ENCODE peak calls at places on chromosomes 5 and 9, in eight cellular contexts. One of them, this sample, is unnamed.

GRCh38 chr5:84825616-84826015 is 440.9 kb upstream of the EDIL3 start:
- DNase-seq in mesenchymal stem cell: peak
- DNase-seq in astrocyte: peak
- DNase-seq in osteoblast: no peak
- DNase-seq in IMR-90: peak
- DNase-seq in hepatocyte: no peak
- DNase-seq in PC-3: peak
- DNase-seq in neural progenitor cell: no peak
- DNase-seq in this sample: no peak

GRCh38 chr5:36177715-36178556 is 26.0 kb downstream of the SKP2 start:
- DNase-seq in mesenchymal stem cell: peak
- DNase-seq in astrocyte: peak
- DNase-seq in osteoblast: peak
- DNase-seq in IMR-90: peak
- DNase-seq in hepatocyte: peak
- DNase-seq in PC-3: peak
- DNase-seq in neural progenitor cell: peak
- DNase-seq in this sample: peak

GRCh38 chr5:133059621-133060020 is 7.8 kb downstream of the HSPA4 start:
- DNase-seq in mesenchymal stem cell: no peak
- DNase-seq in astrocyte: no peak
- DNase-seq in osteoblast: no peak
- DNase-seq in IMR-90: no peak
- DNase-seq in hepatocyte: no peak
- DNase-seq in PC-3: no peak
- DNase-seq in neural progenitor cell: no peak
- DNase-seq in this sample: no peak

GRCh38 chr9:69606089-69606488 is 66.1 kb downstream of the APBA1 start:
- DNase-seq in mesenchymal stem cell: no peak
- DNase-seq in astrocyte: no peak
- DNase-seq in osteoblast: no peak
- DNase-seq in IMR-90: no peak
- DNase-seq in hepatocyte: no peak
- DNase-seq in PC-3: no peak
- DNase-seq in neural progenitor cell: no peak
- DNase-seq in this sample: no peak

GRCh38 chr5:134526483-134527155 is 1.1 kb downstream of the JADE2 start:
- DNase-seq in mesenchymal stem cell: peak
- DNase-seq in astrocyte: peak
- DNase-seq in osteoblast: peak
- DNase-seq in IMR-90: no peak
- DNase-seq in hepatocyte: peak
- DNase-seq in PC-3: peak
- DNase-seq in neural progenitor cell: peak
- DNase-seq in this sample: peak

GRCh38 chr5:147410496-147411395 is 99.1 kb downstream of the DPYSL3 start:
- DNase-seq in mesenchymal stem cell: no peak
- DNase-seq in astrocyte: peak
- DNase-seq in osteoblast: no peak
- DNase-seq in IMR-90: no peak
- DNase-seq in hepatocyte: no peak
- DNase-seq in PC-3: no peak
- DNase-seq in neural progenitor cell: no peak
- DNase-seq in this sample: peak

GRCh38 chr9:81190659-81191058 is 498.7 kb downstream of the TLE1 start:
- DNase-seq in mesenchymal stem cell: peak
- DNase-seq in astrocyte: peak
- DNase-seq in osteoblast: no peak
- DNase-seq in IMR-90: no peak
- DNase-seq in hepatocyte: no peak
- DNase-seq in PC-3: no peak
- DNase-seq in neural progenitor cell: no peak
- DNase-seq in this sample: no peak

GRCh38 chr5:130168211-130168610 is 263.9 kb downstream of the CHSY3 start:
- DNase-seq in mesenchymal stem cell: no peak
- DNase-seq in astrocyte: peak
- DNase-seq in osteoblast: no peak
- DNase-seq in IMR-90: no peak
- DNase-seq in hepatocyte: no peak
- DNase-seq in PC-3: peak
- DNase-seq in neural progenitor cell: no peak
- DNase-seq in this sample: peak

GRCh38 chr9:33273972-33274328 is 9.1 kb downstream of the CHMP5 start:
- DNase-seq in mesenchymal stem cell: no peak
- DNase-seq in astrocyte: peak
- DNase-seq in osteoblast: no peak
- DNase-seq in IMR-90: peak
- DNase-seq in hepatocyte: no peak
- DNase-seq in PC-3: peak
- DNase-seq in neural progenitor cell: no peak
- DNase-seq in this sample: peak

GRCh38 chr5:141636106-141636412 is 590 bp downstream of the HDAC3 start:
- DNase-seq in mesenchymal stem cell: no peak
- DNase-seq in astrocyte: no peak
- DNase-seq in osteoblast: no peak
- DNase-seq in IMR-90: no peak
- DNase-seq in hepatocyte: no peak
- DNase-seq in PC-3: no peak
- DNase-seq in neural progenitor cell: no peak
- DNase-seq in this sample: no peak

GRCh38 chr5:67164856-67165523 is 31.6 kb downstream of the CD180 start:
- DNase-seq in mesenchymal stem cell: no peak
- DNase-seq in astrocyte: no peak
- DNase-seq in osteoblast: no peak
- DNase-seq in IMR-90: no peak
- DNase-seq in hepatocyte: no peak
- DNase-seq in PC-3: no peak
- DNase-seq in neural progenitor cell: no peak
- DNase-seq in this sample: no peak

GRCh38 chr9:126290871-126291270 is 35.8 kb upstream of the MVB12B start:
- DNase-seq in mesenchymal stem cell: no peak
- DNase-seq in astrocyte: no peak
- DNase-seq in osteoblast: no peak
- DNase-seq in IMR-90: no peak
- DNase-seq in hepatocyte: no peak
- DNase-seq in PC-3: no peak
- DNase-seq in neural progenitor cell: no peak
- DNase-seq in this sample: no peak

GRCh38 chr5:1778138-1779020 is 21.3 kb downstream of the MRPL36 start:
- DNase-seq in mesenchymal stem cell: no peak
- DNase-seq in astrocyte: no peak
- DNase-seq in osteoblast: peak
- DNase-seq in IMR-90: no peak
- DNase-seq in hepatocyte: no peak
- DNase-seq in PC-3: no peak
- DNase-seq in neural progenitor cell: no peak
- DNase-seq in this sample: no peak

GRCh38 chr9:37903581-37903830 is 421 bp downstream of the SLC25A51 start:
- DNase-seq in mesenchymal stem cell: peak
- DNase-seq in astrocyte: no peak
- DNase-seq in osteoblast: peak
- DNase-seq in IMR-90: no peak
- DNase-seq in hepatocyte: peak
- DNase-seq in PC-3: no peak
- DNase-seq in neural progenitor cell: no peak
- DNase-seq in this sample: peak

GRCh38 chr9:124345751-124346281 is 69.4 kb downstream of the PSMB7 start:
- DNase-seq in mesenchymal stem cell: no peak
- DNase-seq in astrocyte: no peak
- DNase-seq in osteoblast: peak
- DNase-seq in IMR-90: no peak
- DNase-seq in hepatocyte: no peak
- DNase-seq in PC-3: no peak
- DNase-seq in neural progenitor cell: no peak
- DNase-seq in this sample: no peak

GRCh38 chr9:96360976-96361375 is 22.5 kb downstream of the SLC35D2 start:
- DNase-seq in mesenchymal stem cell: no peak
- DNase-seq in astrocyte: no peak
- DNase-seq in osteoblast: no peak
- DNase-seq in IMR-90: no peak
- DNase-seq in hepatocyte: no peak
- DNase-seq in PC-3: no peak
- DNase-seq in neural progenitor cell: no peak
- DNase-seq in this sample: no peak

GRCh38 chr9:135718616-135719015 is 16.6 kb downstream of the KCNT1 start:
- DNase-seq in mesenchymal stem cell: no peak
- DNase-seq in astrocyte: peak
- DNase-seq in osteoblast: peak
- DNase-seq in IMR-90: peak
- DNase-seq in hepatocyte: no peak
- DNase-seq in PC-3: peak
- DNase-seq in neural progenitor cell: no peak
- DNase-seq in this sample: peak

GRCh38 chr9:33378121-33378795 is 24.1 kb downstream of the AQP7 start:
- DNase-seq in mesenchymal stem cell: no peak
- DNase-seq in astrocyte: no peak
- DNase-seq in osteoblast: peak
- DNase-seq in IMR-90: no peak
- DNase-seq in hepatocyte: no peak
- DNase-seq in PC-3: no peak
- DNase-seq in neural progenitor cell: no peak
- DNase-seq in this sample: no peak

GRCh38 chr5:16776611-16777251 is 159.4 kb downstream of the MYO10 start:
- DNase-seq in mesenchymal stem cell: no peak
- DNase-seq in astrocyte: no peak
- DNase-seq in osteoblast: peak
- DNase-seq in IMR-90: no peak
- DNase-seq in hepatocyte: peak
- DNase-seq in PC-3: no peak
- DNase-seq in neural progenitor cell: peak
- DNase-seq in this sample: no peak

GRCh38 chr9:948497-948896 is 28.0 kb upstream of the DMRT3 start:
- DNase-seq in mesenchymal stem cell: no peak
- DNase-seq in astrocyte: no peak
- DNase-seq in osteoblast: no peak
- DNase-seq in IMR-90: no peak
- DNase-seq in hepatocyte: no peak
- DNase-seq in PC-3: no peak
- DNase-seq in neural progenitor cell: no peak
- DNase-seq in this sample: no peak

DNA sequence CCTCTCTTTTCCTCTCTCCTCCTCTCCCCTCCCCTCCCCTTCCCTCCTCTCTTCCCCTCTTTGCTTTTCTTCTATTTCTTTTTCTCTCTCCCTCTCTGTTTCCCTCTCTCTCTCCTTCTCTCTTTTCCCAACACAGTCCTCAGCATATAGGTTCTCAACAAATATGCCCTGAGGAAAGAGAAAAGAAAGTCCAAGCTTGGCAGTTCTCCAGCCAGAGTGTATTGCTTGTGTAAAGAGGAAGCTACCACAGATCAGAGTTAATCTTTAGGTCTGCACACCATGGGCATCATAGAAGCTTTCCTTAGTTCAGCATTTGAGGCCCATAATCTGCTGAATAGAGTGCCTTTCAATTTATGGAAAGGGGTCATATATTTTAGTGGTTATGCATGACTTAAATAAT is 382.8 kb upstream of the WWC1 start:
- DNase-seq in mesenchymal stem cell: peak
- DNase-seq in astrocyte: no peak
- DNase-seq in osteoblast: no peak
- DNase-seq in IMR-90: no peak
- DNase-seq in hepatocyte: no peak
- DNase-seq in PC-3: no peak
- DNase-seq in neural progenitor cell: no peak
- DNase-seq in this sample: peak
- H3K4me3 ChIP-seq in mesenchymal stem cell: no peak
- H3K4me3 ChIP-seq in astrocyte: no peak
- H3K4me3 ChIP-seq in osteoblast: no peak
- H3K4me3 ChIP-seq in IMR-90: no peak
- H3K4me3 ChIP-seq in hepatocyte: no peak
- H3K4me3 ChIP-seq in PC-3: no peak
- H3K4me3 ChIP-seq in neural progenitor cell: no peak
- H3K4me3 ChIP-seq in this sample: no peak

DNA sequence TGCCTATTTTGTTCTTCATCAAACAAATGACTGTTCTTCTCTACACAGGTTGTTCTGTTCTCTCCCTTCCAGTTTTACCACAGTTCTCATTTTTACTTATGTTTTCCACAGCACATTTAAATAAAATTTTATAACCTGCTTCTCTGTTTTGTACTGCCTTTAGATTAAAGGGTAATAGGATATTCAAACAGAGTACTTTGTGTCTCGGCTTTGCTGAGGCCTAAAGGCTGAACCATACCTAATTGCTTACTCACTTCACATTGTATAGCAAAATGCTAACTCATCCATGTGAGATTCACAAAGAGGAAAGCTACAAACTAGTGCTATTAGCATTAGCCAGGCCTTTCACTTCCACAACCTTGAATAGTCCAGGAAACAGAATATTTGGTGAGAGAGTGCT is 200.3 kb downstream of the TRPM3 start:
- DNase-seq in mesenchymal stem cell: peak
- DNase-seq in astrocyte: peak
- DNase-seq in osteoblast: no peak
- DNase-seq in IMR-90: peak
- DNase-seq in hepatocyte: no peak
- DNase-seq in PC-3: no peak
- DNase-seq in neural progenitor cell: peak
- DNase-seq in this sample: peak
- H2AFZ ChIP-seq in mesenchymal stem cell: no peak
- H2AFZ ChIP-seq in astrocyte: peak
- H2AFZ ChIP-seq in osteoblast: peak
- H2AFZ ChIP-seq in IMR-90: no peak
- H2AFZ ChIP-seq in hepatocyte: no peak
- H2AFZ ChIP-seq in PC-3: no peak
- H2AFZ ChIP-seq in neural progenitor cell: no peak
- H2AFZ ChIP-seq in this sample: no peak

GRCh38 chr5:10351199-10351881 is 2.2 kb upstream of the MARCHF6 start:
- DNase-seq in mesenchymal stem cell: peak
- DNase-seq in astrocyte: peak
- DNase-seq in osteoblast: no peak
- DNase-seq in IMR-90: peak
- DNase-seq in hepatocyte: no peak
- DNase-seq in PC-3: peak
- DNase-seq in neural progenitor cell: no peak
- DNase-seq in this sample: peak
- H3K4me3 ChIP-seq in mesenchymal stem cell: no peak
- H3K4me3 ChIP-seq in astrocyte: no peak
- H3K4me3 ChIP-seq in osteoblast: no peak
- H3K4me3 ChIP-seq in IMR-90: no peak
- H3K4me3 ChIP-seq in hepatocyte: no peak
- H3K4me3 ChIP-seq in PC-3: no peak
- H3K4me3 ChIP-seq in neural progenitor cell: no peak
- H3K4me3 ChIP-seq in this sample: no peak

DNA sequence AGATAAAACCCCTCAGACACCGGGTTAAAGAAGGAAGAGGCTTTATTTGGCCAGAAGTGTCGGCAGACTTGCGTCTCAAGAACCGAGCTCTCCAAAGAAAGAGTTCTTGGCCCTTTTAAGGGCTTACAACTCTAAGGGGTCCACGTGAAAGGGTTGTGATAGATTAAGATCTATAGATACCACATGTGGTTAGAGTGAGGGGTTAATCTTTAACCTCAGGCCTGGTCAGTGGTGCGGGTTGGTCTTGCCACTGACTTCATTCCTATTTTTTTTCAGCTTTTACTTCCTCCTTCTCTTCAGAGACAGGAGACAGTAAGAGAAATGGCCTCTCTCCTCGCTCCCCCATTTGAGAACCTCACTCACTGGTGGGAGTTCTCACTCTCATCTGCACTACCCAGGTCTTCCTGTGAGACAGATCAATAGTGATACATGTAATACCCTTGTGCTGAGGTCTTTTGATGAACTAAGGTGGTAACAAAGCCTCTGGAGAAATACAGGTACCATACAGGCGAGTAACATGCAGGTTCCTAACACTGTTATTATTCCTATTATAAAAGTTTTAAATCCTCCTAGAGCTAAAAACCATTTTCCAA is 52.4 kb upstream of the COX7C start:
- DNase-seq in mesenchymal stem cell: no peak
- DNase-seq in astrocyte: no peak
- DNase-seq in osteoblast: no peak
- DNase-seq in IMR-90: no peak
- DNase-seq in hepatocyte: no peak
- DNase-seq in PC-3: no peak
- DNase-seq in neural progenitor cell: no peak
- DNase-seq in this sample: no peak
- H2AFZ ChIP-seq in mesenchymal stem cell: no peak
- H2AFZ ChIP-seq in astrocyte: no peak
- H2AFZ ChIP-seq in osteoblast: no peak
- H2AFZ ChIP-seq in IMR-90: no peak
- H2AFZ ChIP-seq in hepatocyte: peak
- H2AFZ ChIP-seq in PC-3: no peak
- H2AFZ ChIP-seq in neural progenitor cell: no peak
- H2AFZ ChIP-seq in this sample: no peak